ENCODE peak calls at places on chromosomes 5 and 9, in four cellular contexts. I, Z, C and D are unnamed samples.

GRCh38 chr9:124342946-124343485 is 72.2 kb downstream of the PSMB7 start:
- DNase-seq in I (no peak), Z (no peak), C (peak), D (no peak)

GRCh38 chr5:61332369-61332745 is 299 bp downstream of the ZSWIM6 start:
- DNase-seq in I (no peak), Z (no peak), C (peak), D (no peak)

GRCh38 chr5:38600334-38601045 is 44.0 kb upstream of the LIFR start:
- DNase-seq in I (no peak), Z (no peak), C (no peak), D (no peak)

GRCh38 chr5:134409321-134409720 is 2.4 kb downstream of the CDKN2AIPNL start:
- DNase-seq in I (no peak), Z (no peak), C (no peak), D (no peak)

GRCh38 chr5:59709833-59710232 is 183.7 kb downstream of the PDE4D start:
- DNase-seq in I (no peak), Z (no peak), C (no peak), D (no peak)

GRCh38 chr5:149358294-149358651 is 427 bp downstream of the PCYOX1L start:
- DNase-seq in I (no peak), Z (no peak), C (peak), D (no peak)

GRCh38 chr9:110575169-110575568 is 4.4 kb downstream of the SVEP1 start:
- DNase-seq in I (no peak), Z (no peak), C (no peak), D (no peak)

GRCh38 chr5:39699164-39699563 is 274.4 kb upstream of the DAB2 start:
- DNase-seq in I (no peak), Z (no peak), C (no peak), D (no peak)

GRCh38 chr5:33129309-33129708 is 311.5 kb upstream of the TARS1 start:
- DNase-seq in I (no peak), Z (no peak), C (no peak), D (no peak)

GRCh38 chr5:123454236-123454911 is 31.2 kb upstream of the CEP120 start:
- DNase-seq in I (no peak), Z (no peak), C (no peak), D (no peak)

GRCh38 chr5:35816881-35817521 is 39.7 kb upstream of the IL7R start:
- DNase-seq in I (no peak), Z (no peak), C (no peak), D (no peak)

GRCh38 chr5:133721365-133721764 is 109.0 kb upstream of the FSTL4 start:
- DNase-seq in I (no peak), Z (no peak), C (no peak), D (no peak)

GRCh38 chr5:173746050-173746449 is 129.6 kb upstream of the BOD1 start:
- DNase-seq in I (peak), Z (peak), C (peak), D (no peak)

GRCh38 chr5:172506921-172507320 is 52.6 kb upstream of the SH3PXD2B start:
- DNase-seq in I (no peak), Z (no peak), C (no peak), D (no peak)

GRCh38 chr5:172505840-172506638 is 51.7 kb upstream of the SH3PXD2B start:
- DNase-seq in I (no peak), Z (no peak), C (no peak), D (no peak)

GRCh38 chr5:172508471-172509404 is 54.4 kb upstream of the SH3PXD2B start:
- DNase-seq in I (no peak), Z (no peak), C (no peak), D (no peak)

GRCh38 chr5:172511952-172512351 is 57.6 kb upstream of the SH3PXD2B start:
- DNase-seq in I (no peak), Z (no peak), C (no peak), D (no peak)

DNA sequence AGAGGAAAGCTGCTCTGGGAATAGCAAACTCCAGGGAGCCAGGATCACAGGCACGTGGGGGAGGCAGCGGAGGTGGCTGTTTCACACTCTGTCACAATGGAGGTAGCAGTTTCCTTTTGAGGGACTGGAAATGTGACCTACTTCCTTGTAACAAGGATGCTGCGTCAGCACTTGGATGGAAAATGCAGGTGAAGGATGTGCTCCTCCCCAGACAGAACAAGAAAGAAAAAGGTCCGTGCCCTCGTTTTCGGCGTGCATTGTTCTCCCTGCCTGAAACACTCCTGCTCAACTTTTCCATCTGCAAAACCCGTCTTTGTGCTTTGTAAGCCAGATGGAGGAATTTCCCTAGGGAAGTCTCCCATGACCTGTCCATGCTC is 55.1 kb upstream of the SH3PXD2B start:
- DNase-seq in I (no peak), Z (no peak), C (peak), D (no peak)
- H2AFZ ChIP-seq in I (no peak), Z (peak), C (peak), D (no peak)

GRCh38 chr9:96031366-96031824 is 155.9 kb downstream of the ERCC6L2 start:
- DNase-seq in I (no peak), Z (no peak), C (no peak), D (no peak)
- TF ChIP-seq CREB1 in I (no peak), Z (no peak), C (no peak), D (no peak)

GRCh38 chr9:91117959-91118651 is 243.6 kb downstream of the AUH start:
- DNase-seq in I (no peak), Z (peak), C (peak), D (no peak)

GRCh38 chr9:91120200-91120599 is 241.5 kb downstream of the AUH start:
- DNase-seq in I (no peak), Z (no peak), C (no peak), D (no peak)

GRCh38 chr9:91119679-91120078 is 242.0 kb downstream of the AUH start:
- DNase-seq in I (no peak), Z (no peak), C (no peak), D (no peak)

GRCh38 chr9:91117474-91117891 is 244.2 kb downstream of the AUH start:
- DNase-seq in I (no peak), Z (no peak), C (no peak), D (no peak)

DNA sequence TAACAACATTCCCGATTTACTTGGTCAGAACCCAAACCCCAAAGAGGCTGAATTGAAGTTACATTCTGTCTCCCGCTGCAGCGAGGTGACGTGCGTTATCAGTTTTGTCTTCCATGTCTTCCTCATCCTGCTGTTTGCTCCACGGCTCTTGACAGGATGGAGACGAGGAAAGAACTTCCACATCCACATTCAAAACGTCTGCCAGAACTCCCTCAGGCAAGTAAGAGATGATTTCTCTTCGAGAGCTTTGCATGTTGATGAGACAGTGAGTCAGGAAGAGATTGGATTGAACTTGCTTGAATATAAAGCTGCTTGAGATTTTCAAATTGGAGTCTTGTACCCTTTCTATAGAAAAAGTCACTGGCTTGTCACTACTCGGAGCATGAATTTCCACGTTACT is 242.6 kb downstream of the AUH start:
- DNase-seq in I (no peak), Z (no peak), C (peak), D (no peak)
- H2AFZ ChIP-seq in I (no peak), Z (peak), C (no peak), D (no peak)

GRCh38 chr9:128870128-128870940 is 11.4 kb downstream of the KYAT1 start:
- DNase-seq in I (no peak), Z (no peak), C (no peak), D (no peak)
- TF ChIP-seq CREB1 in I (no peak), Z (no peak), C (no peak), D (no peak)